ENCODE peak calls at places on chromosomes 11 and 22, in four cellular contexts. P, V, K and I are unnamed samples.

GRCh38 chr22:30717331-30717921 is 22.8 kb downstream of the OSBP2 start:
- DNase-seq in P (peak; percentile 6), V (peak; percentile 24), K (peak; percentile 52), I (no peak)

GRCh38 chr11:121282886-121283502 is 9.6 kb upstream of the SC5D start:
- DNase-seq in P (no peak), V (no peak), K (peak; percentile 8), I (no peak)

GRCh38 chr11:34512810-34513673 is 552 bp downstream of the ELF5 start:
- DNase-seq in P (peak; percentile 74), V (no peak), K (peak; percentile 73), I (no peak)

GRCh38 chr11:61472868-61473267 is 35.7 kb upstream of the LRRC10B start:
- DNase-seq in P (no peak), V (no peak), K (no peak), I (no peak)

GRCh38 chr22:26314656-26315055 is 114.4 kb upstream of the ASPHD2 start:
- DNase-seq in P (no peak), V (no peak), K (no peak), I (no peak)

GRCh38 chr11:128893578-128894295 is 2.6 kb downstream of the KCNJ5 start:
- DNase-seq in P (no peak), V (no peak), K (no peak), I (no peak)

GRCh38 chr22:24285245-24285644 is 14.6 kb downstream of the SPECC1L start:
- DNase-seq in P (no peak), V (no peak), K (no peak), I (no peak)

GRCh38 chr22:29985912-29986311 is 94.4 kb upstream of the HORMAD2 start:
- DNase-seq in P (no peak), V (no peak), K (no peak), I (no peak)

GRCh38 chr11:60631939-60632338 is 67.5 kb upstream of the MS4A8 start:
- DNase-seq in P (no peak), V (no peak), K (no peak), I (no peak)

GRCh38 chr22:30008401-30008800 is 71.9 kb upstream of the HORMAD2 start:
- DNase-seq in P (no peak), V (no peak), K (no peak), I (no peak)

GRCh38 chr11:561148-562003 is 606 bp downstream of the RASSF7 start:
- DNase-seq in P (peak; percentile 81), V (no peak), K (no peak), I (no peak)

GRCh38 chr11:128790200-128790599 is 76.9 kb downstream of the KCNJ1 start:
- DNase-seq in P (no peak), V (no peak), K (no peak), I (no peak)

GRCh38 chr11:39786682-39787081 is 1672.8 kb downstream of the LRRC4C start:
- DNase-seq in P (no peak), V (no peak), K (no peak), I (no peak)

GRCh38 chr11:107699371-107700348 is 12.2 kb downstream of the SLN start:
- DNase-seq in P (no peak), V (no peak), K (no peak), I (no peak)

GRCh38 chr11:102110761-102111010 is 439 bp downstream of the YAP1 start:
- DNase-seq in P (no peak), V (no peak), K (no peak), I (no peak)

GRCh38 chr11:57792060-57792541 is 30.5 kb downstream of the CTNND1 start:
- DNase-seq in P (no peak), V (no peak), K (peak; percentile 36), I (peak; percentile 81)

GRCh38 chr11:94934362-94934761 is 39.0 kb downstream of the CWC15 start:
- DNase-seq in P (no peak), V (no peak), K (no peak), I (no peak)